ENCODE peak calls at places on chromosomes 5 and 9, in six cellular contexts. One of them, this sample, is unnamed.
A peak's percentile ranks its signal among the peaks of the same experiment; 100 is the strongest.

GRCh38 chr5:67842806-67843205 is 372.8 kb upstream of the PIK3R1 start:
- DNase-seq in cardiac fibroblast: peak; percentile 54
- DNase-seq in BJ: no peak
- DNase-seq in IMR-90: no peak
- DNase-seq in AG04450: no peak
- DNase-seq in fibroblast of villous mesenchyme: peak; percentile 2
- DNase-seq in this sample: peak; percentile 3

GRCh38 chr9:116700882-116701836 is 14.1 kb downstream of the TRIM32 start:
- DNase-seq in IMR-90: no peak
- DNase-seq in cardiac fibroblast: no peak
- DNase-seq in AG04450: no peak
- DNase-seq in BJ: no peak
- DNase-seq in fibroblast of villous mesenchyme: no peak
- DNase-seq in this sample: no peak

GRCh38 chr9:128419061-128419925 is 1.4 kb upstream of the CERCAM start:
- DNase-seq in IMR-90: peak; percentile 30
- DNase-seq in BJ: no peak
- DNase-seq in AG04450: no peak
- DNase-seq in cardiac fibroblast: peak; percentile 57
- DNase-seq in fibroblast of villous mesenchyme: peak; percentile 54
- DNase-seq in this sample: no peak

GRCh38 chr9:123157216-123157615 is 111.2 kb downstream of the STRBP start:
- DNase-seq in fibroblast of villous mesenchyme: peak; percentile 7
- DNase-seq in cardiac fibroblast: peak; percentile 5
- DNase-seq in AG04450: no peak
- DNase-seq in BJ: no peak
- DNase-seq in IMR-90: peak; percentile 50
- DNase-seq in this sample: no peak

GRCh38 chr9:115127191-115127817 is 9.3 kb upstream of the TNC start:
- DNase-seq in fibroblast of villous mesenchyme: no peak
- DNase-seq in AG04450: peak; percentile 62
- DNase-seq in BJ: no peak
- DNase-seq in IMR-90: peak; percentile 87
- DNase-seq in cardiac fibroblast: no peak
- DNase-seq in this sample: no peak

GRCh38 chr9:72351538-72352453 is 13.2 kb downstream of the ZFAND5 start:
- DNase-seq in BJ: no peak
- DNase-seq in fibroblast of villous mesenchyme: no peak
- DNase-seq in AG04450: no peak
- DNase-seq in cardiac fibroblast: no peak
- DNase-seq in IMR-90: peak; percentile 91
- DNase-seq in this sample: no peak

GRCh38 chr9:136345281-136346156 is 18.0 kb downstream of the DNLZ start:
- DNase-seq in cardiac fibroblast: peak; percentile 48
- DNase-seq in IMR-90: no peak
- DNase-seq in AG04450: no peak
- DNase-seq in fibroblast of villous mesenchyme: peak; percentile 64
- DNase-seq in BJ: no peak
- DNase-seq in this sample: no peak

GRCh38 chr9:110058304-110058953 is 149.5 kb downstream of the C9orf152 start:
- DNase-seq in BJ: no peak
- DNase-seq in cardiac fibroblast: peak; percentile 71
- DNase-seq in fibroblast of villous mesenchyme: peak; percentile 61
- DNase-seq in IMR-90: peak; percentile 52
- DNase-seq in AG04450: no peak
- DNase-seq in this sample: no peak

GRCh38 chr5:132421442-132421841 is 51.9 kb downstream of the SLC22A5 start:
- DNase-seq in BJ: no peak
- DNase-seq in fibroblast of villous mesenchyme: no peak
- DNase-seq in AG04450: no peak
- DNase-seq in IMR-90: no peak
- DNase-seq in cardiac fibroblast: no peak
- DNase-seq in this sample: no peak

GRCh38 chr5:36836831-36837230 is 39.7 kb upstream of the NIPBL start:
- DNase-seq in BJ: no peak
- DNase-seq in cardiac fibroblast: no peak
- DNase-seq in fibroblast of villous mesenchyme: no peak
- DNase-seq in IMR-90: no peak
- DNase-seq in AG04450: no peak
- DNase-seq in this sample: no peak

GRCh38 chr5:80254767-80255424 is 952 bp downstream of the SERINC5 start:
- DNase-seq in BJ: no peak
- DNase-seq in fibroblast of villous mesenchyme: peak; percentile 36
- DNase-seq in AG04450: no peak
- DNase-seq in cardiac fibroblast: peak; percentile 25
- DNase-seq in IMR-90: peak; percentile 28
- DNase-seq in this sample: no peak

GRCh38 chr5:91382530-91383026 is 539 bp downstream of the ARRDC3 start:
- DNase-seq in BJ: no peak
- DNase-seq in fibroblast of villous mesenchyme: peak; percentile 58
- DNase-seq in IMR-90: peak; percentile 33
- DNase-seq in AG04450: no peak
- DNase-seq in cardiac fibroblast: no peak
- DNase-seq in this sample: no peak

GRCh38 chr5:77991084-77991483 is 214.9 kb upstream of the TBCA start:
- DNase-seq in IMR-90: no peak
- DNase-seq in BJ: no peak
- DNase-seq in fibroblast of villous mesenchyme: no peak
- DNase-seq in cardiac fibroblast: no peak
- DNase-seq in AG04450: no peak
- DNase-seq in this sample: no peak

GRCh38 chr5:43683884-43684471 is 81.0 kb downstream of the NNT start:
- DNase-seq in fibroblast of villous mesenchyme: no peak
- DNase-seq in cardiac fibroblast: no peak
- DNase-seq in AG04450: no peak
- DNase-seq in IMR-90: no peak
- DNase-seq in BJ: no peak
- DNase-seq in this sample: no peak

GRCh38 chr9:111914749-111915424 is 18.3 kb downstream of the UGCG start:
- DNase-seq in IMR-90: no peak
- DNase-seq in BJ: no peak
- DNase-seq in cardiac fibroblast: peak; percentile 67
- DNase-seq in fibroblast of villous mesenchyme: no peak
- DNase-seq in AG04450: no peak
- DNase-seq in this sample: no peak

GRCh38 chr5:154817815-154818214 is 32.6 kb downstream of the FAXDC2 start:
- DNase-seq in fibroblast of villous mesenchyme: no peak
- DNase-seq in IMR-90: no peak
- DNase-seq in BJ: no peak
- DNase-seq in AG04450: no peak
- DNase-seq in cardiac fibroblast: no peak
- DNase-seq in this sample: no peak

GRCh38 chr5:154816891-154817492 is 33.4 kb downstream of the FAXDC2 start:
- DNase-seq in BJ: no peak
- DNase-seq in AG04450: no peak
- DNase-seq in fibroblast of villous mesenchyme: no peak
- DNase-seq in cardiac fibroblast: no peak
- DNase-seq in IMR-90: no peak
- DNase-seq in this sample: no peak

GRCh38 chr5:154820383-154820782 is 30.0 kb downstream of the FAXDC2 start:
- DNase-seq in AG04450: no peak
- DNase-seq in fibroblast of villous mesenchyme: no peak
- DNase-seq in cardiac fibroblast: no peak
- DNase-seq in BJ: no peak
- DNase-seq in IMR-90: no peak
- DNase-seq in this sample: no peak

GRCh38 chr5:154819546-154819945 is 30.9 kb downstream of the FAXDC2 start:
- DNase-seq in IMR-90: no peak
- DNase-seq in cardiac fibroblast: no peak
- DNase-seq in fibroblast of villous mesenchyme: no peak
- DNase-seq in AG04450: no peak
- DNase-seq in BJ: no peak
- DNase-seq in this sample: no peak

DNA sequence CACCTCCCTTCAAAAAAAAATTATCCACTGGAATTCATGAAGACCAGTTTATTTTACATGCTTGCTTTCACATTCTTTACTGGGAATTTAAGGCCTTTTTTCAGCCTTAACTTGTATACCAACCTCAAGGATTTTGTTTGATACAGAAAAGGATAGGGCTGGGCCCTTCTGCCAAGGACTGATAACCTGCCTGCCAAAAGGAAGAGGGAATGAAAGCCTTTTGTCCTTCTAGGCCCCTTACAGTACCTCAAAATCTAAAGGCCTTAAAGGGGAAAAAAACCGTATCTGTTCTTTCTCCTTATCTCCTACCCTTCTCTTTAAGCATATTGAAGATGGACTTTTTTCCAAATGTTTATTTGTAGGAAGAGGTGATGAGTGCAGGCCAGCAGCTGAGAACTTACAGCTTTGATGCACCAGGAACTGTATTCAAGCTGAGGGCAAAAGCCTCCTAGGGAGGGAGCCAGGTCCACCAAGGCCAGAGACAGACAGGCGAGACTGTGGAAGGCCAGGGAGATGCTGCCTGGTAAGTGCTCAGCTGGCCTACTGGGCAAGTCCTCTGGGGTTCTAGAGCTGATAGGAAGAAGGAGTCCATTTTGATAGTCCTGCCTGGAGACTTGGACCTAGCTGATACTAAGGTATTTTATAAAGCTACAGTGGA is 31.8 kb downstream of the FAXDC2 start:
- DNase-seq in AG04450: no peak
- DNase-seq in BJ: no peak
- DNase-seq in IMR-90: no peak
- DNase-seq in fibroblast of villous mesenchyme: no peak
- DNase-seq in cardiac fibroblast: no peak
- DNase-seq in this sample: no peak
- TF ChIP-seq CTCF in AG04450: no peak
- TF ChIP-seq CTCF in BJ: no peak
- TF ChIP-seq CTCF in IMR-90: no peak
- TF ChIP-seq CTCF in fibroblast of villous mesenchyme: no peak
- TF ChIP-seq CTCF in cardiac fibroblast: no peak
- TF ChIP-seq CTCF in this sample: no peak

GRCh38 chr9:133526721-133527321 is 2.1 kb upstream of the MYMK start:
- DNase-seq in AG04450: no peak
- DNase-seq in BJ: no peak
- DNase-seq in IMR-90: no peak
- DNase-seq in fibroblast of villous mesenchyme: no peak
- DNase-seq in cardiac fibroblast: peak; percentile 39
- DNase-seq in this sample: no peak

GRCh38 chr9:133528001-133528886 is 3.5 kb upstream of the MYMK start:
- DNase-seq in cardiac fibroblast: no peak
- DNase-seq in BJ: no peak
- DNase-seq in IMR-90: no peak
- DNase-seq in fibroblast of villous mesenchyme: no peak
- DNase-seq in AG04450: no peak
- DNase-seq in this sample: no peak

GRCh38 chr9:133525677-133526076 is 918 bp upstream of the MYMK start:
- DNase-seq in cardiac fibroblast: no peak
- DNase-seq in BJ: no peak
- DNase-seq in AG04450: no peak
- DNase-seq in fibroblast of villous mesenchyme: no peak
- DNase-seq in IMR-90: no peak
- DNase-seq in this sample: no peak

GRCh38 chr9:133528887-133529262 is 4.1 kb upstream of the MYMK start:
- DNase-seq in fibroblast of villous mesenchyme: no peak
- DNase-seq in BJ: no peak
- DNase-seq in cardiac fibroblast: no peak
- DNase-seq in AG04450: no peak
- DNase-seq in IMR-90: no peak
- DNase-seq in this sample: no peak

DNA sequence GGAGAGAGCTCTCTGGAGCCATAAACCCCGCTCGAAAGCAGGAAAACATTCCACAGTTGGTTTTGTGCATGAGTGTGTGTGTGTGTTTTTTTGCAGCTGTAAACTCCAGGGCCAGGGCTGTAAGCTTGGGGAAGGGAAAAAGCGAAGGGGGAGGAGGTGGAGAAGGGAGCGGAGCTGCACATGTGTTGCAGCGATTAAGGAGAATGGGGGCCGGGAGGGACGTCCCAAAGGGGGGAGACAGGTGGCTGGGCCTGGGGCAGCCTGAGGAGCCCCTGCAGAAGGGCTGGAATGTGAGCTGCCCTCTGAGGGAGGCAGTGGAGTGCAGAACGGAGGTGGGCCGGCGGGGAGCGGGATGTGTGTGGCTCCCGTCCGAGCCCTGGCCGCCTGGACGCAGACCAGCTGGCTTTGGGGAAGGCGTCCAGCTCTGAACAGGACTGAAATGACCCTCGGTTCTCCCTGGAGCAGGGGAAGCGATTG is 2.7 kb upstream of the MYMK start:
- DNase-seq in AG04450: no peak
- DNase-seq in BJ: no peak
- DNase-seq in fibroblast of villous mesenchyme: peak; percentile 46
- DNase-seq in cardiac fibroblast: peak; percentile 66
- DNase-seq in IMR-90: no peak
- DNase-seq in this sample: no peak
- H3K4me3 ChIP-seq in AG04450: no peak overlapping the region
- H3K4me3 ChIP-seq in BJ: no peak overlapping the region
- H3K4me3 ChIP-seq in fibroblast of villous mesenchyme: no peak overlapping the region
- H3K4me3 ChIP-seq in cardiac fibroblast: no peak overlapping the region
- H3K4me3 ChIP-seq in IMR-90: no peak overlapping the region
- H3K4me3 ChIP-seq in this sample: no peak overlapping the region

GRCh38 chr5:141199359-141200235 is at the start of gene PCDHB11:
- DNase-seq in BJ: no peak
- DNase-seq in fibroblast of villous mesenchyme: no peak
- DNase-seq in cardiac fibroblast: no peak
- DNase-seq in AG04450: no peak
- DNase-seq in IMR-90: no peak
- DNase-seq in this sample: no peak
- TF ChIP-seq CTCF in BJ: no peak
- TF ChIP-seq CTCF in fibroblast of villous mesenchyme: no peak
- TF ChIP-seq CTCF in cardiac fibroblast: no peak
- TF ChIP-seq CTCF in AG04450: no peak
- TF ChIP-seq CTCF in IMR-90: no peak
- TF ChIP-seq CTCF in this sample: peak; percentile 38

GRCh38 chr9:91689006-91689405 is 261.0 kb downstream of the ROR2 start:
- DNase-seq in cardiac fibroblast: no peak
- DNase-seq in BJ: no peak
- DNase-seq in IMR-90: no peak
- DNase-seq in AG04450: no peak
- DNase-seq in fibroblast of villous mesenchyme: no peak
- DNase-seq in this sample: no peak

GRCh38 chr9:91694081-91694870 is 255.8 kb downstream of the ROR2 start:
- DNase-seq in IMR-90: no peak
- DNase-seq in BJ: no peak
- DNase-seq in cardiac fibroblast: no peak
- DNase-seq in AG04450: no peak
- DNase-seq in fibroblast of villous mesenchyme: no peak
- DNase-seq in this sample: no peak

GRCh38 chr9:91690540-91691249 is 259.3 kb downstream of the ROR2 start:
- DNase-seq in IMR-90: no peak
- DNase-seq in cardiac fibroblast: no peak
- DNase-seq in BJ: no peak
- DNase-seq in AG04450: no peak
- DNase-seq in fibroblast of villous mesenchyme: no peak
- DNase-seq in this sample: no peak

GRCh38 chr9:91697201-91697600 is 252.8 kb downstream of the ROR2 start:
- DNase-seq in IMR-90: no peak
- DNase-seq in cardiac fibroblast: no peak
- DNase-seq in AG04450: no peak
- DNase-seq in fibroblast of villous mesenchyme: no peak
- DNase-seq in BJ: no peak
- DNase-seq in this sample: no peak

DNA sequence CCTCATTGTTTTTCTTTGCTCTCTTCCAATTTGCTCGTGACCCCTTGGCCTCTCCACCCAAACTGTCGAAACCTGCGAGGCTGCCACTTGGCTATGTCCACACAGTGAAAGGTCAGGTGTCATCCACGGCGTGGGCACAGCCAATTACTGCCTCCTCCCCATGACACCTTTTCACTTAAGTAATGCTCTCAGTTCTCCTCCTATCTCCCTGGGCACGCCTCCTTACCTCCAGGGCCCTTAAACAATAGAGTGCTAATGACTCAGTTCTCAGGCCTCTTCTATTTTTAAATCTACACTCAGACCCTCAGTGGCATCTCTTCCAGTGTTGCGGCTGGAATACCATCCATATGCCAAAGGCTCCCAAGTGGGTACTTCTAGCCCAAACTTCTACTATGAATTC is 256.8 kb downstream of the ROR2 start:
- DNase-seq in fibroblast of villous mesenchyme: no peak
- DNase-seq in cardiac fibroblast: no peak
- DNase-seq in IMR-90: no peak
- DNase-seq in BJ: no peak
- DNase-seq in AG04450: no peak
- DNase-seq in this sample: no peak
- H3K4me3 ChIP-seq in fibroblast of villous mesenchyme: no peak overlapping the region
- H3K4me3 ChIP-seq in cardiac fibroblast: no peak overlapping the region
- H3K4me3 ChIP-seq in IMR-90: no peak overlapping the region
- H3K4me3 ChIP-seq in BJ: no peak overlapping the region
- H3K4me3 ChIP-seq in AG04450: no peak overlapping the region
- H3K4me3 ChIP-seq in this sample: no peak overlapping the region

This sample was measured in AG09309.